ENCODE peak calls at places on chromosomes 13 and 19, in five cellular contexts. P is HCT116, X is H1, F is SK-N-SH, R is K562. Y is an unnamed sample.

GRCh38 chr13:22517544-22517943 is 663.2 kb upstream of the SGCG start:
- DNase-seq in R (no peak), F (no peak), X (no peak), P (no peak), Y (no peak)

GRCh38 chr19:827710-828321 is at the start of gene AZU1:
- DNase-seq in F (no peak), R (no peak), X (no peak), P (no peak), Y (no peak)

GRCh38 chr19:9903341-9903740 is 33.0 kb downstream of the OLFM2 start:
- DNase-seq in P (no peak), F (no peak), R (no peak), X (no peak), Y (no peak)

GRCh38 chr13:72757792-72758535 is 23.7 kb downstream of the DIS3 start:
- DNase-seq in P (no peak), R (no peak), F (no peak), X (no peak), Y (no peak)

GRCh38 chr13:49935171-49936084 is 712 bp downstream of the SPRYD7 start:
- DNase-seq in P (peak), X (peak), R (peak), F (no peak), Y (peak)

GRCh38 chr13:112916296-112916695 is 52.7 kb upstream of the MCF2L start:
- DNase-seq in R (no peak), X (no peak), P (no peak), F (no peak), Y (no peak)

GRCh38 chr19:46309056-46309455 is 12.2 kb downstream of the HIF3A start:
- DNase-seq in X (no peak), R (no peak), F (no peak), P (no peak), Y (no peak)

GRCh38 chr13:51887441-51887840 is 25.7 kb downstream of the CCDC70 start:
- DNase-seq in R (no peak), X (no peak), F (no peak), P (no peak), Y (no peak)

GRCh38 chr13:32752997-32753606 is 166.8 kb downstream of the PDS5B start:
- DNase-seq in P (no peak), X (no peak), F (no peak), R (no peak), Y (no peak)

GRCh38 chr19:51127755-51128154 is 3.0 kb downstream of the SIGLEC9 start:
- DNase-seq in R (peak), P (no peak), X (no peak), F (no peak), Y (no peak)

GRCh38 chr13:112204881-112205327 is 138.0 kb downstream of the SOX1 start:
- DNase-seq in P (no peak), R (no peak), X (no peak), F (no peak), Y (no peak)

GRCh38 chr13:60790620-60791019 is 393.6 kb downstream of the TDRD3 start:
- DNase-seq in P (no peak), R (no peak), F (no peak), X (no peak), Y (no peak)

GRCh38 chr13:24135674-24136300 is 24.7 kb upstream of the SPATA13 start:
- DNase-seq in R (no peak), F (no peak), P (no peak), X (no peak), Y (no peak)

GRCh38 chr13:42394361-42395065 is 122.6 kb downstream of the AKAP11 start:
- DNase-seq in R (no peak), P (no peak), F (no peak), X (no peak), Y (no peak)

GRCh38 chr13:78636493-78636892 is 22.5 kb downstream of the OBI1 start:
- DNase-seq in F (no peak), R (no peak), X (no peak), P (no peak), Y (no peak)

GRCh38 chr19:42280761-42281174 is 11.7 kb downstream of the CIC start:
- DNase-seq in X (no peak), F (peak), P (no peak), R (peak), Y (no peak)

GRCh38 chr19:3302755-3303154 is 63.6 kb upstream of the NFIC start:
- DNase-seq in F (no peak), X (no peak), P (peak), R (no peak), Y (no peak)

GRCh38 chr13:48078251-48078656 is 16.6 kb downstream of the MED4 start:
- DNase-seq in F (no peak), X (no peak), P (peak), R (no peak), Y (no peak)

GRCh38 chr19:2494084-2494446 is 18.1 kb downstream of the GADD45B start:
- DNase-seq in F (peak), R (no peak), P (no peak), X (no peak), Y (no peak)

GRCh38 chr19:15101479-15102082 is 5.6 kb upstream of the SYDE1 start:
- DNase-seq in X (no peak), R (peak), F (peak), P (peak), Y (no peak)

GRCh38 chr13:37058801-37059135 is 720 bp downstream of the SUPT20H start:
- DNase-seq in R (no peak), X (no peak), P (no peak), F (peak), Y (no peak)

GRCh38 chr13:54733639-54734038 is 1705.0 kb downstream of the OLFM4 start:
- DNase-seq in R (no peak), X (peak), P (no peak), F (no peak), Y (peak)
- TF ChIP-seq JUND in R (no peak), X (no peak), P (no peak), F (no peak), Y (no peak)

GRCh38 chr19:45149129-45149528 is 11.7 kb downstream of the NKPD1 start:
- DNase-seq in P (no peak), X (no peak), F (no peak), R (no peak), Y (no peak)

GRCh38 chr19:45152504-45153338 is 8.1 kb downstream of the NKPD1 start:
- DNase-seq in P (no peak), R (no peak), X (no peak), F (peak), Y (no peak)

GRCh38 chr19:45151821-45152503 is 8.8 kb downstream of the NKPD1 start:
- DNase-seq in R (no peak), P (no peak), F (no peak), X (no peak), Y (no peak)

GRCh38 chr19:45150180-45150579 is 10.6 kb downstream of the NKPD1 start:
- DNase-seq in P (no peak), R (no peak), X (no peak), F (no peak), Y (no peak)

GRCh38 chr19:45150731-45151725 is 9.8 kb downstream of the NKPD1 start:
- DNase-seq in P (no peak), F (no peak), X (no peak), R (no peak), Y (no peak)
- TF ChIP-seq JUND in P (no peak), F (no peak), X (no peak), R (no peak), Y (no peak)

DNA sequence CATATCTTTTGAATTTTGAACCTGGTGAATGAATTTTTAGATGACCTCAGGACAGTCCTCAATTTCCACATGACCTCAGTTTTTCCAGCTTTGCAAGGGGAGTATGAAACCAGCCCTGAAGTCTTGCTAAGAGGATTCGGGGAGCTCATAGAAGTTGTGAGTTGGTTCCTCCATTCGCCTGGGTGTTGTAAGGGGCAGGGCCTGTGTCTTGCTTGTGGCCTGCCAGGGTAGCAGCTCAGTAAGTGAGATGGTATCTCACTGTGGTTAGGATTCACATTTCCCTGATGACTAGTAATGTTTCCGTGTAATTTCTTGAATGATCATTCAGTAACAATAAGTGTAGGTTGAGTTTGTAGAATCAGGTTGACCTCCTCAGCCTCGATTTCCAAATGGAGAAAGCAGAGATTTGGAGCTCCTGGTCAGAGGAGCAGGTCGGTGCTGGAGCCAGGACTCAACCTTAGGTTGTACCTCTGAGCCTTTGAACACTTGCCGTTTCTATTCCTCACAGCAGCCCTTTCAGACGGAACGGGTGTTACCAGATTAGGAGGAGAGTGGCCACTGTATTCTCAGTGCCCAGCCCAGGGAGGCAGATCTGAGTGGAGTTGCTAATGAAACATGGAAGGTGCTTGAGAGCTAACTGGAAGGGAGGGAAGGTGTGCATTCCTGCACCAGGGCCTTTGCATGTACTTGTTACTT is 14.6 kb downstream of the NACC1 start:
- DNase-seq in F (no peak), P (no peak), X (no peak), R (no peak), Y (no peak)
- TF ChIP-seq JUND in F (no peak), P (no peak), X (no peak), R (no peak), Y (no peak)

DNA sequence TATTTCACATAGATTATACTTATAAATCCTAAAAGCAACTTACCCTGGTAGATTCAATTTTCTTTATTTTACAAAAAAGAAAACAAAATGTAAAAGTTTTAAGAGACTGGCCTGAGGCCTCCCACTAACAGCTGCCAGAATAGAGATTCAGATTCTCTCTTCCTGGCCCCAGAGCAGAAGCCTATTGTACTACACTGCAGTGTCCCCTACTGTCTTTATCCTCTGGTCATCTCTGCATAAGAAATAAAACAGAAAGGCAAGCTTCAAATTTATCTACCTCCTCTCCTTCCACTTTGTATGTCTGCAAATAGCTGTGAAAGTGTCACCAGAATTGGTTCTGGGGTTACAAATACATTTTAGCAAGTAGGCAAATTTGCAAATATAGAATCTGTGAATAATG is 1004.1 kb upstream of the PCDH9 start:
- DNase-seq in R (no peak), X (no peak), P (no peak), F (peak), Y (peak)
- TF ChIP-seq JUND in R (no peak), X (no peak), P (no peak), F (no peak), Y (no peak)

GRCh38 chr13:46526763-46527162 is 26.2 kb upstream of the LRCH1 start:
- DNase-seq in X (no peak), R (no peak), P (no peak), F (no peak), Y (no peak)

GRCh38 chr13:46529509-46529908 is 23.5 kb upstream of the LRCH1 start:
- DNase-seq in X (no peak), R (no peak), P (no peak), F (no peak), Y (no peak)

GRCh38 chr13:46523972-46524737 is 28.8 kb upstream of the LRCH1 start:
- DNase-seq in R (no peak), P (no peak), X (no peak), F (no peak), Y (no peak)

GRCh38 chr13:46530084-46530935 is 22.7 kb upstream of the LRCH1 start:
- DNase-seq in P (no peak), F (no peak), X (no peak), R (no peak), Y (no peak)

GRCh38 chr13:46527237-46527636 is 25.7 kb upstream of the LRCH1 start:
- DNase-seq in R (no peak), F (no peak), P (no peak), X (no peak), Y (no peak)
- TF ChIP-seq JUND in R (no peak), F (no peak), P (no peak), X (no peak), Y (no peak)

GRCh38 chr13:110006304-110006703 is 219.9 kb upstream of the IRS2 start:
- DNase-seq in P (peak), F (no peak), R (no peak), X (no peak), Y (no peak)

GRCh38 chr13:110008816-110009215 is 222.4 kb upstream of the IRS2 start:
- DNase-seq in F (no peak), X (no peak), R (no peak), P (no peak), Y (no peak)

GRCh38 chr13:110001622-110002275 is 215.4 kb upstream of the IRS2 start:
- DNase-seq in F (no peak), X (no peak), R (no peak), P (no peak), Y (no peak)

GRCh38 chr13:110004814-110005213 is 218.4 kb upstream of the IRS2 start:
- DNase-seq in R (no peak), P (no peak), F (no peak), X (no peak), Y (no peak)

DNA sequence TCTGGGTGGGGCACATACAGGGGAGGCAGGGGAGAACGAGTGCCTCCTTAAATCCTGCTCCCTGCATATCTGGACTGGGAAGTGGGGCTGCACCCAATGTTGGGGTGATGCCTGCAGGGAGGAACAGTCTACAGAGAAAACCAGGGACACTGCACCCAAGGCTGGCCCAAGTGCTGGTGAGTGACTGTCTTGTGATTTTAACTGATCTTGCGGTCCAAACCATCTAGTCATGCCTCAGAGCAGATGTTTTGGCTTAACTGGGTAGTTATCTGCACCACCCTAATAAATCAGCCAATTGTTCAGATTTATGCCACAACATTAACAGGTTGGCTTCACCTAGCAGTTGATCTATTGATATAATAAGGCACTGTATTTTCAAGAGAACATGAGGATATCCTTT is 219.2 kb upstream of the IRS2 start:
- DNase-seq in P (no peak), X (no peak), R (no peak), F (no peak), Y (no peak)
- TF ChIP-seq JUND in P (no peak), X (no peak), R (no peak), F (no peak), Y (no peak)

DNA sequence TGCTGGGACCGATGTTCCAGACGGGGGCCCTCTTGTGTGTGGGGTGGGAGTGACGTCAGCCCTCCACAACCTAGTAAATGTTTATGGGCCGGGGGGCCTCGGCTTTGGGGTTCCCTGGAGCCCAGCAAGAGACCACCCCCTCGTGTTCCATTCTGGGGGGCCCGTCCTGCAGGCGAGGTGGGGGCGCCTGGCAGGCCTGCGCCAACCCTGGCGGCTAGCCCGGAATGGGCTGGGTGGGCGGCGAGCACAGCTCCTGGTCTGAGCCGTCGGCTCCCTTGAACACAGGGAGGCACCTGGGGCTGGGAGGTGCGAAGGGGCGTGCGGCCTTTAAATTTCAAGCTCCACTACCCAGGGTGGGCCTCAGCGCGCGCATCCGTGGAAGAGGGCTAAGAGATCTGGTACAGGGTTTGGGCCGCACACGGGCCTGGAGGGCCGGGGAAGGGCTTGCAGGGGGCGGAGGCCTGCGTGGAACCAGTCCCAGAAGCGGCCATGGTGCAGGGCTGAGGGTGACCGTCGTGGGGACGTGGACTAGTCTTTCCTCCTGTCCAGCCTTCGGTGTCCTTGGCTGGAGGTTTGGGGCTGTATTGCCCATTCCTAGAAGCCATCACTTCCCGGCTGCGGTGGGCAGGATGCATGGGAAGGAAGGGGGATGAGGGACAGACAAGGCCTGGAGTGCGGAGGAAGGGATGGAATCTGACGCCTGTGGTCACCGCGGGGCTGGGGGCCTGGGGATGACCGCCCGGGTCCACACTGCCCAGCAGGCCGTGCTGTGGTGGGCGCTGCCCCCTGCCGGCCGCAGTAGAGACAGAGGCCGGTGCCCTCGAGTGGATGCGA is 11.4 kb downstream of the NDUFA11 start:
- DNase-seq in R (peak), P (no peak), F (peak), X (no peak), Y (no peak)
- TF ChIP-seq JUND in R (no peak), P (no peak), F (no peak), X (no peak), Y (no peak)

DNA sequence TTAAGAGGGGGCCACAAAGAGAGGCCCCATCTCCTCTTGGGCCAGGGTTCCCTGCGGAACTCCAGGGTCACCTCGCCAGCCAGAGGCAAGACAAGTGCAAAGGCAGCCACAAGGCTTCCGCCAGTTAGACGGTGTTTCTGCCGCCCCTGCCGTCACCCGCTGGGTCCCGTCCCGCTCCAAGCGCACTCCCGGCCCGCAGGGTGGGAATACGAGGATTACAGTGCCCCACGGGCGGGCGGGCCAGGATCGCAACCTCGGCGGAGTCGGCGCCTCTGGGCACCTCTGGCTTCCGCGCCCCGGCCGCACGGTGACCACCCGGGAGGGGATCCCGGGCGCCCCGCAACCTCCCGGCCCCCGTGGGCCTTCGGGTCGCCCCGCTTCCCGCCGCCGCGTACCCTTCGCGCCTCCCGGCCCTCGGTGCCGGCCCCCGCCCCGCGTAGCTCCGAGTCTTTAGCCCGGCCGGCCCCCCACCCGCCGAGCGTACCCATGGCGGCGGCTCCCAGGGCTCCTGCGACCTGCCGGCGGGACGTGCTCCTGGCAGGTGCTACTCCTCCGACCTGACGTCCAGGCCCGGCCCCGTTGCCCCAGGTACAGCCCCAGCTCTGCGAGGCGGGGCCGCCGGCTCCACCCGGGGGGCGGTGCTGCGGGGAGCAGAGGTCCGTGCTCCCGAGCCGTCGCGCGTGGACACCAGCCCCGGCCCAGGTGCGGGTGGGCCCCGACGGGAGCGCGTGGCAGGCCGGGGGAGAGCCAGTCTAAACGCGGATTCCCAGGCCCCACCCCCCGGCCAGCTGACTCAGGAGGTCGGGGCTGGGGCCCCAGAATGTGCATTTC is at the start of gene SLC15A1:
- DNase-seq in F (peak), P (no peak), R (no peak), X (no peak), Y (no peak)
- TF ChIP-seq JUND in F (no peak), P (no peak), R (no peak), X (no peak), Y (no peak)

DNA sequence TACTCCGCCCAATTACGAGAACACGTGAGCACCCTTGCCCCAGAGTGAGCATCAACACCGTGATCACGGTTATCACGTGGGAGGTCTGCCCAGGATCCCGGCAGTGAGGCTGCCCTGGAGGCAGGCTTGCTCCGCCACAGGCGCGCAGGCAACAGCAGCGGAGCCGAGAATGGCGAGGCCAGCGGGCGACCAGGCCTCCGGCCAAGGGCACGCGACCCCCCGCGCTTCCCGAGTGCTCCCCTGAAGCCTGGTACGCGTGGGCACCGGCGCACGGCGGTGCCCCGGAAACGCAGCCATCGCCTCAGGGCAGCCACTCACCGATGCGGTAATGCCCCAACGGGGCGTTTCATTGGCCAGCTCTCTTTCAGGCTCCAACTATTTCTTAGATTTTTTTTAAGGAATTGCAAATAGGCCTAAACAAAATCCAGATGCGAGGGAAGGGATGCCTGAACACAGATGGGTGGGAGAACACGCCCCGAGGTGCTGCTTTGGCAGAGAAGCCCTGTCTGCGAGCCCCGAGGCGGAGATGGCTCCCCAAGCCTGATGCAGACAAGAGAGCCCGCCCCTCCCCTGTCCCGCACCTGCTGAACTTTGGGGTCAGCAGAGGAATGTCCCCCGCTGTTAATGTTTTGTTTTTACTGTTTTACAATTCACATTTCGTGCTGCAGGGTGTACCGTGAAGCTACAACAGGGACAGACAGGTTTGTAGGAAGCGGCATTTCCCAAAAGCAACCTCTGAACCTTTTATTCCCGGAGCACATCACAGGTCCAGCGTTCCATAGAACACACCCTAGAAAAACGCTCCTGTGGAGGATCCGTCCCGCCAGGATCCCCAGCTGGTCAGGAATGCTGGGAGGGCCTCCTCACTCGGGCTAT is 132.7 kb downstream of the ZDHHC20 start:
- DNase-seq in F (peak), R (no peak), X (peak), P (no peak), Y (no peak)
- TF ChIP-seq JUND in F (no peak), R (no peak), X (no peak), P (no peak), Y (no peak)